ENCODE peak calls at places on chromosomes 4 and X, in eight cellular contexts. Z is lower leg skin; T is head of caudate nucleus; R is M059J; J is NCI-H460; N is stimulated activated naive CD8-positive, alpha-beta T cell treated with anti-CD3 and anti-CD28 coated beads, Interleukin-15, amount 100 ng/mL, for 72 hours; B is stimulated activated CD8-positive, alpha-beta memory T cell treated with anti-CD3 and anti-CD28 coated beads, Interleukin-4, amount 100 ng/mL, for 4 hours; I is retina. P is an unnamed sample.

GRCh38 chr4:54539500-54540029 is 118.2 kb upstream of the KIT start:
- DNase-seq in Z (no peak), J (peak), I (peak), R (peak), N (peak), B (no peak), T (peak), P (no peak)

GRCh38 chr4:25759101-25759500 is 103.5 kb downstream of the SLC34A2 start:
- DNase-seq in R (no peak), T (no peak), I (no peak), B (no peak), N (no peak), Z (no peak), J (no peak), P (no peak)

GRCh38 chr4:187027231-187027760 is 303.6 kb upstream of the FAT1 start:
- DNase-seq in R (no peak), Z (no peak), B (no peak), T (no peak), N (no peak), I (peak), J (no peak), P (no peak)

GRCh38 chr4:185728886-185729285 is 83.1 kb downstream of the SORBS2 start:
- DNase-seq in T (no peak), N (no peak), R (no peak), B (no peak), Z (no peak), J (no peak), I (no peak), P (no peak)

GRCh38 chr4:81405900-81406401 is 65.8 kb downstream of the RASGEF1B start:
- DNase-seq in N (peak), T (peak), Z (no peak), R (peak), J (peak), I (peak), B (peak), P (peak)

GRCh38 chr4:52199574-52200338 is 148.7 kb downstream of the SPATA18 start:
- DNase-seq in T (no peak), B (no peak), J (peak), R (peak), I (no peak), N (no peak), Z (no peak), P (peak)

GRCh38 chr4:87985097-87985886 is 9.8 kb downstream of the SPP1 start:
- DNase-seq in N (no peak), B (no peak), J (peak), I (peak), T (peak), R (peak), Z (no peak), P (peak)

GRCh38 chr4:83708500-83709175 is 172.7 kb downstream of the GPAT3 start:
- DNase-seq in J (no peak), N (no peak), B (no peak), R (no peak), Z (no peak), I (no peak), T (no peak), P (no peak)

GRCh38 chrX:153793291-153793690 is 884 bp downstream of the IDH3G start:
- DNase-seq in N (no peak), I (no peak), Z (no peak), T (no peak), B (no peak), J (no peak), R (peak), P (no peak)

GRCh38 chr4:103397527-103397926 is 199.4 kb upstream of the CENPE start:
- DNase-seq in R (no peak), T (no peak), N (no peak), B (no peak), J (no peak), I (peak), Z (no peak), P (no peak)

GRCh38 chr4:13694256-13694655 is 66.7 kb upstream of the BOD1L1 start:
- DNase-seq in Z (no peak), I (no peak), B (no peak), R (no peak), N (no peak), T (no peak), J (no peak), P (no peak)

GRCh38 chrX:107507093-107507743 is 57.8 kb downstream of the FRMPD3 start:
- DNase-seq in I (no peak), J (no peak), T (no peak), N (no peak), Z (no peak), R (no peak), B (no peak), P (no peak)

GRCh38 chrX:39309018-39309620 is 507.9 kb downstream of the MID1IP1 start:
- DNase-seq in I (no peak), Z (no peak), T (no peak), N (peak), R (peak), B (no peak), J (no peak), P (peak)

P was measured in mammary epithelial cell.